ENCODE peak calls at places on chromosome 10, in five cellular contexts. W, P, F, R and O are unnamed samples.

GRCh38 chr10:97016728-97017473 is 168.9 kb downstream of the SLIT1 start:
- DNase-seq in P (no peak), R (no peak), W (no peak), F (no peak), O (no peak)

GRCh38 chr10:3476186-3476585 is 303.6 kb upstream of the PITRM1 start:
- DNase-seq in R (no peak), W (no peak), P (no peak), F (no peak), O (no peak)

GRCh38 chr10:58706836-58707235 is 194.2 kb downstream of the BICC1 start:
- DNase-seq in R (no peak), P (no peak), W (no peak), F (no peak), O (no peak)

GRCh38 chr10:124650820-124651401 is 93.3 kb downstream of the FAM53B start:
- DNase-seq in F (no peak), R (no peak), W (no peak), P (no peak), O (no peak)

GRCh38 chr10:13298748-13299436 is 972 bp downstream of the PHYH start:
- DNase-seq in W (no peak), F (no peak), R (no peak), P (no peak), O (no peak)

GRCh38 chr10:58064714-58065528 is 202.8 kb downstream of the IPMK start:
- DNase-seq in F (peak; percentile 45), R (no peak), P (no peak), W (no peak), O (no peak)

GRCh38 chr10:133276435-133277201 is at the start of gene ADAM8:
- DNase-seq in F (no peak), P (no peak), W (peak; percentile 29), R (no peak), O (no peak)

GRCh38 chr10:113045155-113046055 is 95.4 kb downstream of the TCF7L2 start:
- DNase-seq in R (no peak), W (no peak), F (peak; percentile 95), P (no peak), O (no peak)

GRCh38 chr10:131110241-131110783 is 201.2 kb downstream of the TCERG1L start:
- DNase-seq in W (no peak), R (no peak), P (no peak), F (no peak), O (no peak)

GRCh38 chr10:121597504-121598241 is 571 bp downstream of the FGFR2 start:
- DNase-seq in W (no peak), F (no peak), P (no peak), R (no peak), O (no peak)